ENCODE peak calls at places on chromosomes 3 and 15, in ten cellular contexts. I, C, M, Q, F, Y, U, J, S and O are unnamed samples.

GRCh38 chr15:47415539-47415971 is 301.8 kb upstream of the SEMA6D start:
- DNase-seq in U (no peak), F (no peak), J (no peak), S (no peak), M (no peak), Q (no peak), I (no peak), Y (no peak), C (no peak), O (no peak)

GRCh38 chr15:40289140-40289775 is 6.4 kb upstream of the ANKRD63 start:
- DNase-seq in F (no peak), U (no peak), Q (no peak), I (no peak), C (peak; percentile 27), S (no peak), M (no peak), Y (peak; percentile 71), J (no peak), O (no peak)

GRCh38 chr15:82832601-82833209 is 23.3 kb downstream of the WHAMM start:
- DNase-seq in U (no peak), C (no peak), Y (no peak), Q (no peak), I (no peak), S (peak; percentile 86), F (peak; percentile 97), M (no peak), J (no peak), O (no peak)

GRCh38 chr3:111681705-111682426 is 86.7 kb upstream of the ZBED2 start:
- DNase-seq in S (no peak), U (no peak), Q (no peak), C (no peak), M (no peak), F (no peak), Y (no peak), I (no peak), J (no peak), O (no peak)

GRCh38 chr3:105518201-105518600 is 151.5 kb downstream of the ALCAM start:
- DNase-seq in C (no peak), F (no peak), M (no peak), J (no peak), Y (no peak), I (no peak), S (no peak), Q (no peak), U (no peak), O (no peak)

GRCh38 chr3:12138044-12138443 is 20.7 kb downstream of the TIMP4 start:
- DNase-seq in J (no peak), Y (peak; percentile 35), U (no peak), Q (peak; percentile 62), F (no peak), M (peak; percentile 30), C (no peak), I (no peak), S (peak; percentile 30), O (peak; percentile 53)

GRCh38 chr3:98540346-98540745 is 8.6 kb downstream of the GPR15 start:
- DNase-seq in U (no peak), F (no peak), S (no peak), M (no peak), J (no peak), Y (no peak), Q (no peak), C (no peak), I (no peak), O (no peak)

GRCh38 chr15:78272326-78272725 is 8.0 kb downstream of the DNAJA4 start:
- DNase-seq in Q (no peak), F (no peak), C (no peak), M (no peak), S (no peak), I (no peak), U (no peak), Y (no peak), J (no peak), O (no peak)

GRCh38 chr15:64070106-64070505 is 23.5 kb downstream of the CIAO2A start:
- DNase-seq in Y (no peak), I (no peak), S (no peak), M (no peak), C (no peak), Q (no peak), U (no peak), F (no peak), J (no peak), O (no peak)

GRCh38 chr3:138862924-138863775 is 28.4 kb upstream of the PIK3CB start:
- DNase-seq in C (no peak), I (peak; percentile 14), J (no peak), F (peak; percentile 89), Q (peak; percentile 87), U (no peak), Y (peak; percentile 74), M (peak; percentile 43), S (peak; percentile 60), O (peak; percentile 62)

GRCh38 chr3:49701388-49702077 is 12.2 kb downstream of the RNF123 start:
- DNase-seq in U (no peak), Q (peak; percentile 89), F (peak; percentile 89), S (no peak), I (no peak), M (no peak), J (peak; percentile 71), C (peak; percentile 73), Y (no peak), O (peak; percentile 85)

GRCh38 chr15:39142500-39142899 is 438.4 kb upstream of the THBS1 start:
- DNase-seq in C (no peak), I (no peak), S (no peak), J (no peak), Y (no peak), Q (no peak), F (no peak), U (no peak), M (no peak), O (no peak)

GRCh38 chr3:55567615-55568014 is 80.5 kb upstream of the WNT5A start:
- DNase-seq in F (no peak), M (no peak), C (no peak), S (peak; percentile 57), Q (no peak), Y (no peak), U (no peak), J (no peak), I (no peak), O (no peak)

GRCh38 chr3:160540546-160540945 is 24.8 kb downstream of the KPNA4 start:
- DNase-seq in Y (no peak), M (no peak), S (peak; percentile 57), I (no peak), U (no peak), C (no peak), Q (no peak), J (no peak), F (no peak), O (no peak)

DNA sequence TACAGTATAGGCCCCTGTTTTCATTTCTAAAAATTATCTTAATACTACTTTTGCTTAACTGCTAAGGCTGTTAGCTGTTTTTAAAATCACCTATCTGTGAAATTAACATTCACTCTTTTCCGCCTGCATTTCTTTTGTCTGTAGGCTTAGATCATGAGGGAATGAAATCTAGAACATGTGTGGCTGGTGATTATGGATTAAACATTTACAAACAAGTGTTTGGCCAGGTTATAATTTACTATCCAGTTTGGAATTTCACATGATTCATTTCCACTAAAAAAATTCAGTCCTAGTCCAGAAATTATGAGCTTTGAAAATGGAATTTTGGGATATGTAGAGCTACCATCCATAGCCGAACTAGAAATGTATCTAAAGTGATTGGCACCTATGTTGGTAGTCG is 39.1 kb downstream of the GOLM2 start:
- DNase-seq in F (no peak), S (no peak), Q (no peak), I (no peak), C (no peak), U (no peak), Y (no peak), J (no peak), M (no peak), O (no peak)
- H3K4me1 ChIP-seq in F (no peaks in the 10 kb centered on the region), S (peaks cover 8% of the 10 kb centered on the region), Q (no peaks in the 10 kb centered on the region), I (peaks cover 8% of the 10 kb centered on the region), C (no peaks in the 10 kb centered on the region), U (no peaks in the 10 kb centered on the region), Y (no peaks in the 10 kb centered on the region), J (no peaks in the 10 kb centered on the region), M (no peaks in the 10 kb centered on the region), O (peaks cover 4% of the 10 kb centered on the region)

DNA sequence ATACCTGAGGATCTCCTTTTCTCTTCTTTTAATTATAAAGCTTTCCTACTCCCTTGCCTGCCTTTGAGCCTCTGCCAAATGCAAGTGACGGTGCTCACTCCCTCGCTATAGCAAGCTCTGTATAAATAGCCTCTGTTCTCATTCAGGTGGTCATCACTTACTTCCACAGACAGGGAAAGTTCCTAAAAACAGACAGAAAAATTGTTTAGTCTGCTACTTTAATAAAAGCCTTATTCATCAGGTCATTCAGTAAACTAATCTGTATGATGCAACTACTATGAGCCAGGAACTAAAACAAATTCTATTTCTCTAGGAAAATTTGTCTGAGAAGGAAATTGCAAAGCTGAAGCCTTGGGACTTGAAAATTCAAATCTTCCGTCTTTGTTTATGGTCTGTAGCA is 10.2 kb upstream of the DLG1 start:
- DNase-seq in M (peak; percentile 41), Q (no peak), J (no peak), Y (no peak), I (no peak), U (no peak), S (peak; percentile 89), F (no peak), C (no peak), O (no peak)
- H3K27ac ChIP-seq in M (peak overlapping the region; percentile 35), Q (no peak overlapping the region), J (no peak overlapping the region), Y (no peak overlapping the region), I (no peak overlapping the region), U (no peak overlapping the region), S (peak overlapping the region; percentile 90), F (peak overlapping the region; percentile 100), C (peak overlapping the region; percentile 30), O (peak overlapping the region; percentile 4)

DNA sequence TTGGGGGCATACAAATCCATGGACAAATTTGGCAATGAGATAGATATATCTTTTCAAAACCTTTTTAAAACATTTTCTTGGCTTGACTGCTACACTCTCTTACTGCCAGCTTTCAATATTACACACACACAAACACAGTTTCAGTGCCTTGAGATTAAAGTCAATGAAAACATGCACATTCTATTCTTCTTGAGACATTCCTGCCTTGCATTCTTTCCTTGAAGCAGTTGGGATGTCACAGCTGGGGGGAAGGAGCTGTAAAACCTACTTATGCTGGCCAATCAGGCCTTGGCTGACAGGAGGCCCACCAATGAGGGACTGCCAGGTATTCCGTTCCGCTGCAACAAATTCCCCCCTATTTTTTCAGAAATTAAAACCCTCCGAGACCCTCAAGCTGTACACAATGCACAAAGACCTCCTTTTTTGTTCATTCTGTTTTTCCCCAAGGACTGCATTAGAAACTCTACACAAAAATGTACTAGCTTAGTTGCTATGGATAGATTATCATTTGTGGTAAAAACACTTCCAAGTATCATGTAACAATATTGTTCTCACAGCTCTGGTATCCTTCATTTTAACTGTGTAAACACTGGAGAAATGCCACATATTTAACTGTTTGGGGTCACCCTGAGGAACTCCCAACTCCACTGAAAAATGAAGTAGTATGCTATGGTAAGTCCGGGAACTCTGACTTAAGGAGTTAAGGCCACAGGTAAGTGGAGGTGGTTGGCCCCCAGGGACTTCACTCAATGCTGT is 18.5 kb downstream of the FSTL1 start:
- DNase-seq in I (no peak), M (no peak), C (no peak), J (no peak), F (no peak), Q (peak; percentile 81), U (no peak), S (peak; percentile 80), Y (no peak), O (peak; percentile 91)
- H3K4me1 ChIP-seq in I (peaks cover 99% of the 10 kb centered on the region), M (peaks cover 60% of the 10 kb centered on the region), C (no peaks in the 10 kb centered on the region), J (peaks cover 32% of the 10 kb centered on the region), F (peaks cover 99% of the 10 kb centered on the region), Q (peaks cover 10% of the 10 kb centered on the region), U (no peaks in the 10 kb centered on the region), S (peaks cover 16% of the 10 kb centered on the region), Y (peaks cover 19% of the 10 kb centered on the region), O (peaks cover 23% of the 10 kb centered on the region)

DNA sequence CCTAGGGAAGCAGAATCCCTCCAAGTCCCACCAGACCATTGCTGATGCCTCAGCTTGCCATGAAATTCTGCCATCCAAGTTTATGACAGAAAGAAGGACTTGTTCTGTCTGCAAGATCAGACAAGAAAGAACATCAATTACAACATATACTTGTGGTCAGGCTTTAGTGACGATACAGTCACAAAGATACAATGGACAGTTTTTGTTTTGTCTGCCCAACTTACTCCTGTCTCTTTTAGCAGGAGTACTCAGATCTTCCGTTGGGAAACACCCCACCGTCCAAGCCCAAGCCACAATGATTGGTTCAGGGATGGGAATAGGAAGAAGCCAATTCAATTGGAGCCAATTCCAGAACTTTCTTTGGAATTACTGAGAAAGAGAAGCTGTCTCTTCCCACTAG is 15.7 kb downstream of the KLHL6 start:
- DNase-seq in F (no peak), J (no peak), C (no peak), Q (no peak), S (no peak), U (no peak), M (no peak), Y (no peak), I (no peak), O (no peak)
- H3K27ac ChIP-seq in F (no peak overlapping the region), J (no peak overlapping the region), C (no peak overlapping the region), Q (no peak overlapping the region), S (no peak overlapping the region), U (no peak overlapping the region), M (no peak overlapping the region), Y (peak overlapping the region; percentile 37), I (no peak overlapping the region), O (no peak overlapping the region)